ENCODE peak calls at places on chromosomes 3 and 15, in six cellular contexts. B is mucosa of descending colon, W is lower lobe of right lung, E is left lung, Y is body of pancreas, Z is MM.1S. F is an unnamed sample.
A peak's percentile ranks its signal among the peaks of the same experiment; 100 is the strongest.

GRCh38 chr3:13081603-13082360 is 8.6 kb upstream of the IQSEC1 start:
- DNase-seq in B (no peak), W (no peak), E (no peak), Y (no peak), Z (no peak), F (no peak)

GRCh38 chr3:171187706-171188290 is 161.3 kb upstream of the SLC2A2 start:
- DNase-seq in B (no peak), W (no peak), E (no peak), Y (peak; percentile 18), Z (peak; percentile 63), F (no peak)

GRCh38 chr3:17261627-17262369 is 377.0 kb downstream of the PLCL2 start:
- DNase-seq in B (no peak), W (no peak), E (no peak), Y (no peak), Z (no peak), F (no peak)

GRCh38 chr3:113261996-113262665 is 50.8 kb downstream of the BOC start:
- DNase-seq in B (no peak), W (no peak), E (no peak), Y (no peak), Z (no peak), F (no peak)

GRCh38 chr15:56243774-56244236 is at the start of gene RFX7:
- DNase-seq in B (peak; percentile 84), W (peak; percentile 85), E (peak; percentile 69), Y (peak; percentile 82), Z (peak; percentile 86), F (peak; percentile 94)

GRCh38 chr15:71748327-71748726 is 62.0 kb upstream of the NR2E3 start:
- DNase-seq in B (no peak), W (no peak), E (no peak), Y (no peak), Z (no peak), F (no peak)

GRCh38 chr3:71973337-71974030 is 188.5 kb upstream of the PROK2 start:
- DNase-seq in B (no peak), W (no peak), E (peak; percentile 60), Y (no peak), Z (no peak), F (peak; percentile 78)

GRCh38 chr3:182967218-182968204 is 12.8 kb downstream of the DCUN1D1 start:
- DNase-seq in B (no peak), W (no peak), E (no peak), Y (no peak), Z (no peak), F (no peak)

GRCh38 chr15:38603271-38603670 is 38.7 kb upstream of the RASGRP1 start:
- DNase-seq in B (no peak), W (no peak), E (no peak), Y (no peak), Z (no peak), F (no peak)

GRCh38 chr3:136889947-136890346 is 27.9 kb downstream of the NCK1 start:
- DNase-seq in B (no peak), W (no peak), E (no peak), Y (no peak), Z (no peak), F (no peak)

GRCh38 chr15:94086360-94086759 is 145.0 kb upstream of the MCTP2 start:
- DNase-seq in B (no peak), W (no peak), E (no peak), Y (no peak), Z (no peak), F (no peak)

DNA sequence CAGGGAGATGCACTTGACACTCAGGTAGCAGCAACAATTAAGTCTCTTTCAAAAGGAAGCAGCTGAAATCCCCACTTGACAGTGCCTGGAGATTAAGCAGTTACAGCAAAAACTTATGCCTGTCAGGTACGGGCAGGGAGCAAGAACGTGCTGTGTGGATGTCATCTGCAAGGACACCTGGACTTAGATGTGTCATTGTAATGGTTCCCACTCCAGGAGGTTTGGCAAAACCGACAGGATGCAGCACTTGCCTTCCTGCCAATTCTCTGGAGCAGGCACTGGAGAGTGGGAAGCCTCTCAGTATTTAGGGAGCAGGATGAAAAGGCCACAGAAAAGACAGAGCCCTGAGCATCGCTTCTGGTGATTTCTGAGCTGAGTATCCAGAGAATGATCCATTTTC is 292.4 kb downstream of the PDCD6IP start:
- DNase-seq in B (no peak), W (no peak), E (no peak), Y (no peak), Z (no peak), F (no peak)
- H3K9me3 ChIP-seq in B (no peaks in the 10 kb centered on the region), W (no peaks in the 10 kb centered on the region), E (no peaks in the 10 kb centered on the region), Y (peaks cover 6% of the 10 kb centered on the region), Z (no peaks in the 10 kb centered on the region), F (no peaks in the 10 kb centered on the region)

GRCh38 chr3:50995085-50995824 is 320.5 kb downstream of the DOCK3 start:
- DNase-seq in B (no peak), W (no peak), E (no peak), Y (no peak), Z (no peak), F (no peak)

DNA sequence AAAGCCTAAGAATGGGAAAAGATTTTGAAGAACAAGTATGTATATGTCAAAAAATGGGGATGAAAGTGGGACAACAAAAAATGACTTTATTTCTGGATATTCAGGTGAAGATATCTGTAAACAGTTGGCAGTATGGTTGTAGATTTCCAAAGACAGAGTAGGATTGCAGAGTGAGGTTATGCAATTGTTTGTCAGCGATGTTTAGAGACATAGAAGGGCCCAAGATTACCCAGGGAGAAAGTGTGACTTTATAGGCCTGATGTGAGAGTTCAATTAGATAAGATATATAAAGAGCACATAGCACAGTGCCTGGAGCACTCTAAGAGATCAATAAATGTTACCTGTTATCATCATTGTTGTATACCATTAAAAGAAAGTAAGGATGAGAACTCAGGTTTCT is 319.8 kb downstream of the DOCK3 start:
- DNase-seq in B (no peak), W (no peak), E (no peak), Y (no peak), Z (no peak), F (no peak)
- H3K9me3 ChIP-seq in B (peaks cover 14% of the 10 kb centered on the region), W (peaks cover 18% of the 10 kb centered on the region), E (no peaks in the 10 kb centered on the region), Y (no peaks in the 10 kb centered on the region), Z (no peaks in the 10 kb centered on the region), F (peaks cover 23% of the 10 kb centered on the region)

GRCh38 chr3:139292933-139293664 is 50.7 kb upstream of the MRPS22 start:
- DNase-seq in B (no peak), W (no peak), E (no peak), Y (no peak), Z (no peak), F (no peak)

GRCh38 chr3:139291276-139292051 is 52.4 kb upstream of the MRPS22 start:
- DNase-seq in B (no peak), W (no peak), E (no peak), Y (no peak), Z (no peak), F (no peak)

GRCh38 chr3:139289866-139290524 is 53.8 kb upstream of the MRPS22 start:
- DNase-seq in B (no peak), W (no peak), E (no peak), Y (no peak), Z (no peak), F (no peak)

GRCh38 chr3:139293665-139294023 is 50.2 kb upstream of the MRPS22 start:
- DNase-seq in B (no peak), W (no peak), E (no peak), Y (no peak), Z (no peak), F (no peak)

GRCh38 chr3:139292192-139292591 is 51.6 kb upstream of the MRPS22 start:
- DNase-seq in B (no peak), W (no peak), E (no peak), Y (no peak), Z (no peak), F (no peak)
- H3K9me3 ChIP-seq in B (no peaks in the 10 kb centered on the region), W (no peaks in the 10 kb centered on the region), E (no peaks in the 10 kb centered on the region), Y (no peaks in the 10 kb centered on the region), Z (no peaks in the 10 kb centered on the region), F (no peaks in the 10 kb centered on the region)

DNA sequence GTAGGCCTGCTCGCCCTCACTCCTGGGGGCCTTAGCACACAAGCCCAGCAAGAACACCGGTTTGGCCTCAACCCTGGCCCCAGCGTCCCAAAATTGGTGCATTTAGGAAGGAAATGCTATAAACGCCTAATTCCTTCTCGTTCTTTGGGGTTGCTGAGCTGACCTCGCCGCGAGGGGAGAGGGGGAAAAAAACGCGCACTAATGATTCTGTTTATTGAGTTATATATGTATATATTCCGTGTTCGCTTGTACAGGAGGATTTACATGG is 3.9 kb downstream of the FEZF2 start:
- DNase-seq in B (no peak), W (no peak), E (no peak), Y (no peak), Z (no peak), F (no peak)
- H3K9me3 ChIP-seq in B (no peaks in the 10 kb centered on the region), W (no peaks in the 10 kb centered on the region), E (no peaks in the 10 kb centered on the region), Y (no peaks in the 10 kb centered on the region), Z (no peaks in the 10 kb centered on the region), F (no peaks in the 10 kb centered on the region)

DNA sequence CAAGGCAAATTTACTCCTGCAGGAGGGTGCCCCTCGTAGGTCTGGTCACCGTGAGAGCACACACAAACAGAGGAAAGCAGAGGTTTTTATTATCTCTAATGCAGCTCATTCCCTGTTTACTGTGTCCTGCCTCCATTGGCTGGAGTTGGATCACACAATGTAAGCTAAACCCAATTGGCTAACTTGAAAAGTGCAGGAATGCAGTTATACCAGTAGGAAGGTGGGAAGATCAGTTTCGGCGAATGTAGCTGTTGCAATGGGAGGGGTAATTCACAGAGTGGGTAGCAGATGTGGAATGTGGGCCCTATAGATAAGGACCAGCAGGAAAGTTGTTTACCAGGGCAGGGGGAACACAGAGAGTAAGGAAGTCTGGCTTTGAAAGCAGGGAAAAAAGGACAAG is 42.5 kb upstream of the NPAP1 start:
- DNase-seq in B (no peak), W (no peak), E (no peak), Y (no peak), Z (no peak), F (no peak)
- H3K9me3 ChIP-seq in B (peaks cover 39% of the 10 kb centered on the region), W (peaks cover 16% of the 10 kb centered on the region), E (no peaks in the 10 kb centered on the region), Y (peaks cover 8% of the 10 kb centered on the region), Z (no peaks in the 10 kb centered on the region), F (peaks cover 11% of the 10 kb centered on the region)